ENCODE peak calls at places on chromosomes 7 and 10, in six cellular contexts. T is cardiac muscle cell, X is ascending aorta, N is iPS DF 6.9, E is body of pancreas, J is K562. Z is an unnamed sample.

GRCh38 chr10:33117816-33118215 is 159.8 kb upstream of the ITGB1 start:
- DNase-seq in T (no peak), X (no peak), N (no peak), E (no peak), J (no peak), Z (no peak)

GRCh38 chr7:4667776-4668509 is 14.2 kb upstream of the FOXK1 start:
- DNase-seq in T (peak; percentile 87), X (no peak), N (no peak), E (no peak), J (no peak), Z (no peak)

GRCh38 chr7:5420841-5421625 is 2.6 kb downstream of the TNRC18 start:
- DNase-seq in T (no peak), X (no peak), N (no peak), E (peak; percentile 20), J (peak; percentile 44), Z (no peak)

GRCh38 chr7:107441576-107442422 is 28.1 kb upstream of the GPR22 start:
- DNase-seq in T (peak; percentile 2), X (no peak), N (no peak), E (no peak), J (no peak), Z (no peak)

GRCh38 chr10:54826994-54827560 is 26.0 kb upstream of the PCDH15 start:
- DNase-seq in T (no peak), X (no peak), N (no peak), E (no peak), J (no peak), Z (no peak)

GRCh38 chr10:115972426-115972825 is 300.6 kb downstream of the GFRA1 start:
- DNase-seq in T (no peak), X (no peak), N (no peak), E (no peak), J (no peak), Z (no peak)

GRCh38 chr7:23687011-23687410 is 7.0 kb downstream of the FAM221A start:
- DNase-seq in T (no peak), X (no peak), N (no peak), E (peak; percentile 82), J (no peak), Z (no peak)

GRCh38 chr10:2928219-2928840 is 139.0 kb upstream of the PFKP start:
- DNase-seq in T (peak; percentile 71), X (no peak), N (peak; percentile 80), E (peak; percentile 76), J (peak; percentile 76), Z (peak; percentile 80)

GRCh38 chr7:45726883-45727282 is 146.0 kb downstream of the CCDC201 start:
- DNase-seq in T (no peak), X (no peak), N (no peak), E (no peak), J (no peak), Z (no peak)

GRCh38 chr7:151623766-151624165 is 104.1 kb upstream of the RHEB start:
- DNase-seq in T (peak; percentile 88), X (no peak), N (no peak), E (no peak), J (no peak), Z (no peak)

GRCh38 chr7:35624299-35625186 is 70.4 kb downstream of the HERPUD2 start:
- DNase-seq in T (peak; percentile 60), X (no peak), N (peak; percentile 43), E (peak; percentile 38), J (peak; percentile 69), Z (peak; percentile 57)

GRCh38 chr7:64687249-64687648 is 21.3 kb downstream of the ZNF107 start:
- DNase-seq in T (no peak), X (no peak), N (no peak), E (no peak), J (no peak), Z (no peak)

GRCh38 chr7:80876894-80877414 is 41.9 kb downstream of the SEMA3C start:
- DNase-seq in T (peak; percentile 20), X (no peak), N (no peak), E (no peak), J (no peak), Z (no peak)

GRCh38 chr7:19410096-19410495 is 264.9 kb upstream of the FERD3L start:
- DNase-seq in T (peak; percentile 67), X (no peak), N (no peak), E (no peak), J (no peak), Z (no peak)

GRCh38 chr7:124275411-124275810 is 242.5 kb upstream of the TMEM229A start:
- DNase-seq in T (no peak), X (no peak), N (no peak), E (no peak), J (no peak), Z (no peak)

GRCh38 chr7:31782411-31782991 is 95.5 kb downstream of the PPP1R17 start:
- DNase-seq in T (peak; percentile 75), X (no peak), N (no peak), E (peak; percentile 36), J (peak; percentile 54), Z (peak; percentile 28)

GRCh38 chr7:29885626-29886025 is 79.3 kb downstream of the WIPF3 start:
- DNase-seq in T (no peak), X (no peak), N (no peak), E (no peak), J (no peak), Z (no peak)

GRCh38 chr7:54678763-54679396 is 80.1 kb downstream of the SEC61G start:
- DNase-seq in T (no peak), X (no peak), N (no peak), E (no peak), J (no peak), Z (no peak)

GRCh38 chr7:39130304-39130703 is 152.6 kb downstream of the POU6F2 start:
- DNase-seq in T (no peak), X (no peak), N (no peak), E (no peak), J (no peak), Z (no peak)

GRCh38 chr7:21192662-21193061 is 235.2 kb upstream of the SP4 start:
- DNase-seq in T (no peak), X (no peak), N (no peak), E (peak; percentile 52), J (no peak), Z (no peak)

GRCh38 chr7:43164757-43165156 is 52.3 kb downstream of the HECW1 start:
- DNase-seq in T (peak; percentile 86), X (no peak), N (no peak), E (peak; percentile 17), J (no peak), Z (no peak)

GRCh38 chr10:34690403-34691049 is 124.6 kb downstream of the PARD3 start:
- DNase-seq in T (no peak), X (no peak), N (no peak), E (no peak), J (no peak), Z (no peak)

GRCh38 chr7:11416641-11417040 is 415.4 kb downstream of the THSD7A start:
- DNase-seq in T (no peak), X (no peak), N (no peak), E (no peak), J (no peak), Z (no peak)

GRCh38 chr7:25847331-25848070 is 304.5 kb upstream of the NFE2L3 start:
- DNase-seq in T (peak; percentile 56), X (no peak), N (no peak), E (no peak), J (no peak), Z (no peak)
- H3K4me1 ChIP-seq in T (peaks cover 50% of the 10 kb centered on the region), X (peaks cover 87% of the 10 kb centered on the region), N (no peaks in the 10 kb centered on the region), E (peaks cover 37% of the 10 kb centered on the region), J (peaks cover 6% of the 10 kb centered on the region), Z (peaks cover 53% of the 10 kb centered on the region)

GRCh38 chr10:122827302-122827701 is 18.4 kb downstream of the CUZD1 start:
- DNase-seq in T (no peak), X (no peak), N (no peak), E (no peak), J (no peak), Z (no peak)

GRCh38 chr10:122822973-122823690 is 22.5 kb downstream of the CUZD1 start:
- DNase-seq in T (no peak), X (no peak), N (no peak), E (no peak), J (no peak), Z (no peak)

DNA sequence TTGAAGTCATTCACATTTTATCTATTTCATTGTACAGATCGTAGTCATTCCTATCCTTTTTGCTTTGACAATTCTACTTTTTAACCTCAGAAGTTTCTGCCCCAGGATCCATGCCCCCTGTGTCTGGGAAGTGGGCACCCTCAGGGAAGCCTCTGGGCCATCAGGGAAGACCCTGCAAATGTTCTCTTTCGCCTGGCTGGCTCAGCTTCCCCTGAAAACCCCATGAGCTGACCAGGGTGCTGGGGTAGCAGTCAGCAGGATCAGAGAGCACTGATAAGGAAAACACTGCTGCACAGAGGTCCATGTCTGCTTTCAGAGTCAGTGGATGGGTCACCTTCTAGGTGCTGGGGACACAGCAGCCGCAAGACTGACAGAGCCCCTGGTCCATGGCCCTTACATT is 23.8 kb downstream of the CUZD1 start:
- DNase-seq in T (no peak), X (no peak), N (no peak), E (no peak), J (no peak), Z (no peak)
- H3K4me1 ChIP-seq in T (no peaks in the 10 kb centered on the region), X (no peaks in the 10 kb centered on the region), N (no peaks in the 10 kb centered on the region), E (no peaks in the 10 kb centered on the region), J (peaks cover 5% of the 10 kb centered on the region), Z (no peaks in the 10 kb centered on the region)

GRCh38 chr7:102280521-102280920 is 6.1 kb upstream of the SH2B2 start:
- DNase-seq in T (no peak), X (no peak), N (no peak), E (no peak), J (no peak), Z (no peak)

GRCh38 chr7:102277901-102278300 is 8.8 kb upstream of the SH2B2 start:
- DNase-seq in T (no peak), X (no peak), N (no peak), E (no peak), J (no peak), Z (no peak)

GRCh38 chr7:102282465-102283362 is 4.0 kb upstream of the SH2B2 start:
- DNase-seq in T (no peak), X (no peak), N (no peak), E (no peak), J (no peak), Z (no peak)

GRCh38 chr7:102281785-102282184 is 4.9 kb upstream of the SH2B2 start:
- DNase-seq in T (no peak), X (no peak), N (no peak), E (no peak), J (no peak), Z (no peak)

DNA sequence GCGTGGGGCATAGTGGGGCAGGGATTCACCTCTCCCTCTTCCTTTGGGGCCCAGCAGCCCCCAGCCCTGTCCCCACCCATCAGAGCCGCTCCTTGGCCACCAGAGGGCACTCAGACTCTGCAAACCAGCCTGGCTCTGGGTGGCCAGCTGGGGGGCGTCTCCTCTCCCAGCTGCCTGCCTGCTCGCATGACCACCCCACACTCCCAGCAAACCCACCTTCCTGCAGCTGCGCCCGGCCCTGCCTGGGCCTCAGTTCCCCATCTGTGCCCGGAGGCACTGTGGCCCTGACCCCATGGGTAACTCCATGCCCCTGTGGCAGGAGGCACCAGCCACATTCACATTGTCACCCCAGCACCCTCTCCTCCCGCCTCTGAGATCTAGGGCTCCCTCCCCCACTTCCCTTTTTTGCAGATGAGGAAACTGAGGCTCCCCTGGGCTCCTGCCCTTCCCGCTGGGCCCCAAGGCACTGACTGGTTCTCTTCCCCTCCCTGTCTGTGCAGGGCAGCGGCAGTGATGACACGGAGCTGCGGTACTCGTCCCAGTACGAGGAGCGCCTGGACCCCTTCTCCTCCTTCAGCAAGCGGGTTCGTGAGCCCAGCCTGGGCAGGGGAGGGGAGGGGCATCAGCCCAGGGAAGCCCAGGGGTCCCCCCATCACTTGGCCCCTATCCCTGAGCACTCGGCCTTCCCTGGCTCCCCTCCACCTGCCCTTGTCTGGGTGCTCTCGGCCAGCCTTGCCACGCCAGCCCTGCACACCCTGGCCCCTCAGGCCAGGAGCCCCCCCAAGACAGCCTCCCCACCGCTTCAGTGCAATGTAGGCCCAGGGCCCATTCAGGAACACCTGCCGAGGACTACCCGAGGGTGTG is 6.9 kb upstream of the SH2B2 start:
- DNase-seq in T (peak; percentile 70), X (no peak), N (no peak), E (peak; percentile 41), J (peak; percentile 86), Z (no peak)
- H3K4me1 ChIP-seq in T (no peaks in the 10 kb centered on the region), X (no peaks in the 10 kb centered on the region), N (peaks cover 3% of the 10 kb centered on the region), E (no peaks in the 10 kb centered on the region), J (peaks cover 39% of the 10 kb centered on the region), Z (no peaks in the 10 kb centered on the region)

GRCh38 chr10:110708776-110709443 is 64.8 kb downstream of the RBM20 start:
- DNase-seq in T (no peak), X (no peak), N (no peak), E (no peak), J (no peak), Z (no peak)
- H3K4me1 ChIP-seq in T (peaks cover 28% of the 10 kb centered on the region), X (peaks cover 4% of the 10 kb centered on the region), N (peaks cover 4% of the 10 kb centered on the region), E (no peaks in the 10 kb centered on the region), J (no peaks in the 10 kb centered on the region), Z (no peaks in the 10 kb centered on the region)

Z was measured in testis.